ENCODE peak calls at places on chromosomes 6 and 20, in five cellular contexts. S is RCC 7860, V is NCI-H524 treated with DMSO at 0.1 percent for 48 hours, A is IMR-90, D is foreskin fibroblast. U is an unnamed sample.

GRCh38 chr6:101302593-101302992 is 90.9 kb upstream of the GRIK2 start:
- DNase-seq in D (no peak), S (no peak), V (no peak), A (no peak), U (no peak)

GRCh38 chr6:138468320-138469015 is 30.8 kb downstream of the NHSL1 start:
- DNase-seq in S (peak), D (peak), V (no peak), A (peak), U (peak)

GRCh38 chr20:35447082-35447789 is 8.2 kb upstream of the CEP250 start:
- DNase-seq in V (peak), A (peak), D (peak), S (peak), U (peak)

GRCh38 chr6:119463081-119463626 is 113.6 kb upstream of the MAN1A1 start:
- DNase-seq in A (no peak), V (no peak), S (no peak), D (no peak), U (no peak)

GRCh38 chr6:4894049-4894448 is 109.8 kb downstream of the RPP40 start:
- DNase-seq in A (no peak), D (no peak), V (no peak), S (no peak), U (no peak)

GRCh38 chr6:56368484-56368883 is 121.1 kb upstream of the COL21A1 start:
- DNase-seq in S (no peak), A (no peak), D (no peak), V (no peak), U (peak)

GRCh38 chr20:25316506-25317190 is 68.8 kb downstream of the PYGB start:
- DNase-seq in A (no peak), D (no peak), V (no peak), S (no peak), U (no peak)

GRCh38 chr20:10578607-10579006 is 95.2 kb downstream of the JAG1 start:
- DNase-seq in S (peak), A (peak), V (no peak), D (peak), U (peak)

GRCh38 chr20:44736170-44737021 is 9.3 kb upstream of the KCNK15 start:
- DNase-seq in V (peak), D (peak), A (peak), S (peak), U (peak)

U was measured in astrocyte.